ENCODE peak calls at places on chromosomes 13 and 19, in eight cellular contexts. One of them, this sample, is unnamed. For H3K36me3 and H3K27me3, the result is how much of the 10 kb centered on the place peaks cover.

GRCh38 chr19:53903055-53903680 is 5.9 kb upstream of the CACNG7 start:
- DNase-seq in GM23338: peak
- DNase-seq in IMR-90: peak
- DNase-seq in hepatocyte: peak
- DNase-seq in breast epithelium: no peak
- DNase-seq in Peyer's patch: no peak
- DNase-seq in transverse colon: no peak
- DNase-seq in fibroblast of lung: peak
- DNase-seq in this sample: no peak

GRCh38 chr13:42176286-42176685 is 95.7 kb upstream of the AKAP11 start:
- DNase-seq in GM23338: no peak
- DNase-seq in IMR-90: no peak
- DNase-seq in hepatocyte: no peak
- DNase-seq in breast epithelium: no peak
- DNase-seq in Peyer's patch: no peak
- DNase-seq in transverse colon: no peak
- DNase-seq in fibroblast of lung: no peak
- DNase-seq in this sample: no peak

GRCh38 chr13:97502691-97503090 is 68.7 kb downstream of the RAP2A start:
- DNase-seq in GM23338: no peak
- DNase-seq in IMR-90: no peak
- DNase-seq in hepatocyte: no peak
- DNase-seq in breast epithelium: no peak
- DNase-seq in Peyer's patch: no peak
- DNase-seq in transverse colon: no peak
- DNase-seq in fibroblast of lung: peak
- DNase-seq in this sample: no peak

GRCh38 chr13:37956536-37956935 is 87.0 kb upstream of the TRPC4 start:
- DNase-seq in GM23338: no peak
- DNase-seq in IMR-90: no peak
- DNase-seq in hepatocyte: no peak
- DNase-seq in breast epithelium: no peak
- DNase-seq in Peyer's patch: no peak
- DNase-seq in transverse colon: no peak
- DNase-seq in fibroblast of lung: no peak
- DNase-seq in this sample: no peak

GRCh38 chr19:47377801-47378200 is 28.7 kb downstream of the DHX34 start:
- DNase-seq in GM23338: no peak
- DNase-seq in IMR-90: no peak
- DNase-seq in hepatocyte: no peak
- DNase-seq in breast epithelium: no peak
- DNase-seq in Peyer's patch: no peak
- DNase-seq in transverse colon: no peak
- DNase-seq in fibroblast of lung: no peak
- DNase-seq in this sample: no peak

GRCh38 chr13:97125051-97125809 is 96.9 kb upstream of the MBNL2 start:
- DNase-seq in GM23338: peak
- DNase-seq in IMR-90: peak
- DNase-seq in hepatocyte: peak
- DNase-seq in breast epithelium: no peak
- DNase-seq in Peyer's patch: peak
- DNase-seq in transverse colon: no peak
- DNase-seq in fibroblast of lung: peak
- DNase-seq in this sample: peak

GRCh38 chr13:103694471-103694870 is 628.3 kb upstream of the SLC10A2 start:
- DNase-seq in GM23338: no peak
- DNase-seq in IMR-90: no peak
- DNase-seq in hepatocyte: no peak
- DNase-seq in breast epithelium: no peak
- DNase-seq in Peyer's patch: no peak
- DNase-seq in transverse colon: no peak
- DNase-seq in fibroblast of lung: no peak
- DNase-seq in this sample: no peak

GRCh38 chr13:24208314-24208713 is 47.8 kb downstream of the SPATA13 start:
- DNase-seq in GM23338: no peak
- DNase-seq in IMR-90: peak
- DNase-seq in hepatocyte: no peak
- DNase-seq in breast epithelium: no peak
- DNase-seq in Peyer's patch: no peak
- DNase-seq in transverse colon: no peak
- DNase-seq in fibroblast of lung: peak
- DNase-seq in this sample: no peak

GRCh38 chr13:76552807-76553206 is 333.4 kb downstream of the KCTD12 start:
- DNase-seq in GM23338: no peak
- DNase-seq in IMR-90: no peak
- DNase-seq in hepatocyte: no peak
- DNase-seq in breast epithelium: no peak
- DNase-seq in Peyer's patch: no peak
- DNase-seq in transverse colon: no peak
- DNase-seq in fibroblast of lung: no peak
- DNase-seq in this sample: no peak

GRCh38 chr19:34662919-34663318 is 14.0 kb downstream of the SCGB2B2 start:
- DNase-seq in GM23338: peak
- DNase-seq in IMR-90: no peak
- DNase-seq in hepatocyte: no peak
- DNase-seq in breast epithelium: no peak
- DNase-seq in Peyer's patch: no peak
- DNase-seq in transverse colon: no peak
- DNase-seq in fibroblast of lung: no peak
- DNase-seq in this sample: no peak

GRCh38 chr19:5352229-5352763 is 11.7 kb upstream of the PTPRS start:
- DNase-seq in GM23338: peak
- DNase-seq in IMR-90: peak
- DNase-seq in hepatocyte: no peak
- DNase-seq in breast epithelium: no peak
- DNase-seq in Peyer's patch: no peak
- DNase-seq in transverse colon: no peak
- DNase-seq in fibroblast of lung: no peak
- DNase-seq in this sample: no peak

GRCh38 chr13:59494560-59494970 is 669.2 kb downstream of the DIAPH3 start:
- DNase-seq in GM23338: no peak
- DNase-seq in IMR-90: peak
- DNase-seq in hepatocyte: no peak
- DNase-seq in breast epithelium: no peak
- DNase-seq in Peyer's patch: no peak
- DNase-seq in transverse colon: no peak
- DNase-seq in fibroblast of lung: peak
- DNase-seq in this sample: no peak

GRCh38 chr13:37492741-37493514 is 105.6 kb downstream of the POSTN start:
- DNase-seq in GM23338: no peak
- DNase-seq in IMR-90: peak
- DNase-seq in hepatocyte: no peak
- DNase-seq in breast epithelium: no peak
- DNase-seq in Peyer's patch: no peak
- DNase-seq in transverse colon: no peak
- DNase-seq in fibroblast of lung: peak
- DNase-seq in this sample: no peak

GRCh38 chr13:51246411-51247298 is 24.5 kb downstream of the FAM124A start:
- DNase-seq in GM23338: no peak
- DNase-seq in IMR-90: no peak
- DNase-seq in hepatocyte: no peak
- DNase-seq in breast epithelium: no peak
- DNase-seq in Peyer's patch: no peak
- DNase-seq in transverse colon: peak
- DNase-seq in fibroblast of lung: no peak
- DNase-seq in this sample: no peak

GRCh38 chr19:46985532-46986415 is 33.9 kb upstream of the NPAS1 start:
- DNase-seq in GM23338: no peak
- DNase-seq in IMR-90: no peak
- DNase-seq in hepatocyte: no peak
- DNase-seq in breast epithelium: no peak
- DNase-seq in Peyer's patch: peak
- DNase-seq in transverse colon: no peak
- DNase-seq in fibroblast of lung: no peak
- DNase-seq in this sample: no peak

GRCh38 chr19:30087381-30088138 is 145.5 kb downstream of the URI1 start:
- DNase-seq in GM23338: no peak
- DNase-seq in IMR-90: no peak
- DNase-seq in hepatocyte: no peak
- DNase-seq in breast epithelium: no peak
- DNase-seq in Peyer's patch: no peak
- DNase-seq in transverse colon: no peak
- DNase-seq in fibroblast of lung: no peak
- DNase-seq in this sample: no peak

DNA sequence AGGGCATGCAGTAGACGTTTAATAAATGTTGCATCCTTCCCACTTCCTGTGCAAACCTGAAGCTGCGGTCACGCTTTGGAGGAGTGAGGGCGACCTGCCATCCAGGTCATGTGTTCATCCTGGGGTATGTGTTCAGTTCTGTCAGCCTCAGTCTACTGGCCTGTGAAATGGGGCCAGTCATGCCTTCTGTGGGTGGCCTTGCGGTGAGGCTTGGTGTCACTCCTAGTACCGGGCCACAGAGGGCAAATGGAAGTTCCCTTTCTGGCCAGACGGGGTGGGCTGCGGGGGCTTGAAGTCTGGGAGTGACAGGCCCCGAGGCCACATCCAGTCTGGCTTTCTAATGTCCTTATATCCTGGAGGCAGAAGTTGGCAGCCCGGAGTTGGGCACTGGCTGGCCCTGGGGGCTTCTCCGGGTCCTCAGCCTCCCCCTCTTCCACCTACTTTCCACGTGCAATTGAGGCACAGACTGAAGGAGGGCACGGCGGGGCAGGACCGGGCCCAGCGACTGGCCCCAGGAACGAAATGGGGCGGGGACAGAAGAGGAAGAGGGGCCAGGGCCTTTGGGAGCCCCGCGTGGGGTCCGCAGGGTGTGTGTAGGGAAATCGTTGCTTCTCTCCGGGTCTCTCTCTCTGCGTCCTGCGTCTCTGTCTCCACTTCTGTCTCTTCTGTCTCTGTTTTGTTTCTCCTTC is 11.1 kb downstream of the PDE4A start:
- DNase-seq in GM23338: peak
- DNase-seq in IMR-90: no peak
- DNase-seq in hepatocyte: no peak
- DNase-seq in breast epithelium: no peak
- DNase-seq in Peyer's patch: peak
- DNase-seq in transverse colon: peak
- DNase-seq in fibroblast of lung: no peak
- DNase-seq in this sample: peak
- TF ChIP-seq CTCF in GM23338: no peak
- TF ChIP-seq CTCF in IMR-90: no peak
- TF ChIP-seq CTCF in hepatocyte: no peak
- TF ChIP-seq CTCF in breast epithelium: no peak
- TF ChIP-seq CTCF in Peyer's patch: peak
- TF ChIP-seq CTCF in transverse colon: no peak
- TF ChIP-seq CTCF in fibroblast of lung: no peak
- TF ChIP-seq CTCF in this sample: no peak

DNA sequence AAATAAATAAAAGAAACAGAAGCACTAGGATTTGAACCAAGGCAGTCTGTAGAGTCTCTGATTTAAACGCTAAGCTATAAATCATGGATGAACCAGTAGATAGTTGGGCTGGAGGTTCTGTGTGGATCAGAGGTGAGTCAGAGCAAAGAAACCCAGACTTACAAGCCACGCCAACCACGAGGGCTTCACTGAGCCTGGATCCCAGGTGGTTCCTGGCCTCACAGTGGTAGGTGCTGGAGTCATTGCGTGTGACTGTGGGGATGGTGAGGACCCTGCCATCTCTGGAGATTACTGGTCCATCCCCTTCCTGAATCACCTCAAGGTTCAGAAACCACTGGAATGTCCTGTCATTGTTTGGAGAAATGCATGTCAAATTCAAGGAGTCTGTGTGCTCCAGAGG is 19.3 kb upstream of the CEACAM20 start:
- DNase-seq in GM23338: no peak
- DNase-seq in IMR-90: peak
- DNase-seq in hepatocyte: no peak
- DNase-seq in breast epithelium: no peak
- DNase-seq in Peyer's patch: no peak
- DNase-seq in transverse colon: no peak
- DNase-seq in fibroblast of lung: no peak
- DNase-seq in this sample: no peak
- H3K36me3 ChIP-seq in GM23338: under half
- H3K36me3 ChIP-seq in IMR-90: under half
- H3K36me3 ChIP-seq in hepatocyte: under half
- H3K36me3 ChIP-seq in breast epithelium: under half
- H3K36me3 ChIP-seq in Peyer's patch: under half
- H3K36me3 ChIP-seq in transverse colon: under half
- H3K36me3 ChIP-seq in fibroblast of lung: under half
- H3K36me3 ChIP-seq in this sample: under half

GRCh38 chr19:31391518-31391917 is 42.3 kb upstream of the TSHZ3 start:
- DNase-seq in GM23338: no peak
- DNase-seq in IMR-90: no peak
- DNase-seq in hepatocyte: no peak
- DNase-seq in breast epithelium: no peak
- DNase-seq in Peyer's patch: no peak
- DNase-seq in transverse colon: no peak
- DNase-seq in fibroblast of lung: no peak
- DNase-seq in this sample: no peak
- H3K27me3 ChIP-seq in GM23338: under half
- H3K27me3 ChIP-seq in IMR-90: under half
- H3K27me3 ChIP-seq in hepatocyte: under half
- H3K27me3 ChIP-seq in breast epithelium: under half
- H3K27me3 ChIP-seq in Peyer's patch: under half
- H3K27me3 ChIP-seq in transverse colon: under half
- H3K27me3 ChIP-seq in fibroblast of lung: under half
- H3K27me3 ChIP-seq in this sample: under half

GRCh38 chr19:20079487-20079886 is 1.7 kb downstream of the ZNF90 start:
- DNase-seq in GM23338: no peak
- DNase-seq in IMR-90: no peak
- DNase-seq in hepatocyte: peak
- DNase-seq in breast epithelium: no peak
- DNase-seq in Peyer's patch: no peak
- DNase-seq in transverse colon: peak
- DNase-seq in fibroblast of lung: peak
- DNase-seq in this sample: no peak

GRCh38 chr19:20072936-20073335 is 4.9 kb upstream of the ZNF90 start:
- DNase-seq in GM23338: no peak
- DNase-seq in IMR-90: no peak
- DNase-seq in hepatocyte: no peak
- DNase-seq in breast epithelium: no peak
- DNase-seq in Peyer's patch: no peak
- DNase-seq in transverse colon: no peak
- DNase-seq in fibroblast of lung: no peak
- DNase-seq in this sample: no peak

GRCh38 chr19:20078696-20079095 is 896 bp downstream of the ZNF90 start:
- DNase-seq in GM23338: peak
- DNase-seq in IMR-90: peak
- DNase-seq in hepatocyte: peak
- DNase-seq in breast epithelium: no peak
- DNase-seq in Peyer's patch: peak
- DNase-seq in transverse colon: peak
- DNase-seq in fibroblast of lung: peak
- DNase-seq in this sample: no peak

DNA sequence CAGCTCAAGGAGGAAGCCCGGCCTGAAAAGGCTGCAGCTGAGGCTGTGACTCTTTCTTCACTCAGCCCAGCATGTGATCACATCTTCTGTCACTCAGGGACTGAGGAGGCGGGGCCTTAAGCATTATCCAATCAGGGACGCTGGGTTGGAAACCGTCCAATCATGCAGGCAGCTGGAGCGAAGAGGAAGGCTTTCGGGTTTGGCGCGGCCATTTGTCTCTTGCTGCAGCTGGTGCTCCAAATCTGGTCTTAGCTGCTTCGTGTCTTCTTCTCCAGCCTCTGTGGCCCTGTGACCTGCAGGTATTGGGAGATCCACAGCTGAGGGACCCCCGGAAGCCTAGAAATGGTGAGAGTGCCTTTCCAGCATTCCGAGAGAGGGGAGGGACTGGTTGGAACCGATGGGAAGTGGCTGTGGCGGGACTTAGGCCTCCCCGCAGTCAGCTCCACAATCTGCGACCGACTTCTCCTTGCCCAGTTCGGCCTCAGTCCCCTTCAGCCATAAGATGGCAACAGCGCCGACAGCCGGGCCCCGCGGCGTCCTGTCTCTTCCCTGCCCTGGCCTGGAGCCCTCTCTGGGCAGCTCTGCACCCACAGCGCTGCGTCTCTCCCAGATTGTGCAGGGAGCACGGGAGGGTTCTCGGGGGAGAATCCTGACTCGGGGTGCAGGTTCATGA is at the start of gene ZNF90:
- DNase-seq in GM23338: peak
- DNase-seq in IMR-90: peak
- DNase-seq in hepatocyte: peak
- DNase-seq in breast epithelium: peak
- DNase-seq in Peyer's patch: peak
- DNase-seq in transverse colon: peak
- DNase-seq in fibroblast of lung: peak
- DNase-seq in this sample: peak
- TF ChIP-seq CTCF in GM23338: no peak
- TF ChIP-seq CTCF in IMR-90: peak
- TF ChIP-seq CTCF in hepatocyte: no peak
- TF ChIP-seq CTCF in breast epithelium: no peak
- TF ChIP-seq CTCF in Peyer's patch: no peak
- TF ChIP-seq CTCF in transverse colon: no peak
- TF ChIP-seq CTCF in fibroblast of lung: no peak
- TF ChIP-seq CTCF in this sample: no peak

This sample was measured in GM06990.